ENCODE peak calls at places on chromosomes 3 and 15, in six cellular contexts. K is AG10803; A is Karpas-422; X is CD8-positive, alpha-beta memory T cell; I is ovary; H is IMR-90. Y is an unnamed sample.

GRCh38 chr15:73564255-73564654 is 68.9 kb downstream of the NPTN start:
- DNase-seq in K (peak), A (no peak), X (no peak), I (no peak), H (peak), Y (no peak)

GRCh38 chr3:139664958-139665357 is 12.8 kb downstream of the NMNAT3 start:
- DNase-seq in K (no peak), A (no peak), X (no peak), I (no peak), H (no peak), Y (no peak)

GRCh38 chr15:40204100-40204499 is 34.8 kb upstream of the PAK6 start:
- DNase-seq in K (peak), A (no peak), X (no peak), I (no peak), H (no peak), Y (no peak)

GRCh38 chr15:67048281-67049279 is 16.8 kb upstream of the SMAD3 start:
- DNase-seq in K (peak), A (no peak), X (no peak), I (peak), H (peak), Y (no peak)

GRCh38 chr3:191641789-191642188 is 180.8 kb downstream of the PYDC2 start:
- DNase-seq in K (no peak), A (no peak), X (no peak), I (no peak), H (no peak), Y (no peak)

GRCh38 chr3:46952813-46953212 is 23.7 kb downstream of the CCDC12 start:
- DNase-seq in K (no peak), A (peak), X (no peak), I (no peak), H (no peak), Y (no peak)

GRCh38 chr15:76517910-76518309 is 181.3 kb downstream of the ISL2 start:
- DNase-seq in K (no peak), A (no peak), X (no peak), I (no peak), H (no peak), Y (no peak)

GRCh38 chr15:37102315-37103021 is 2.1 kb upstream of the MEIS2 start:
- DNase-seq in K (no peak), A (no peak), X (no peak), I (peak), H (peak), Y (peak)

GRCh38 chr3:170410428-170411029 is 8.1 kb upstream of the CLDN11 start:
- DNase-seq in K (peak), A (peak), X (no peak), I (no peak), H (no peak), Y (peak)

GRCh38 chr3:53224026-53224425 is 31.8 kb downstream of the TKT start:
- DNase-seq in K (no peak), A (no peak), X (no peak), I (no peak), H (no peak), Y (no peak)

GRCh38 chr3:65561617-65562016 is 477.1 kb downstream of the MAGI1 start:
- DNase-seq in K (no peak), A (no peak), X (no peak), I (no peak), H (no peak), Y (no peak)

GRCh38 chr3:110810356-110810755 is 261.3 kb upstream of the NECTIN3 start:
- DNase-seq in K (peak), A (no peak), X (no peak), I (no peak), H (peak), Y (no peak)

GRCh38 chr3:71503525-71504249 is 79.8 kb downstream of the FOXP1 start:
- DNase-seq in K (peak), A (no peak), X (no peak), I (no peak), H (peak), Y (no peak)

GRCh38 chr3:46578973-46579755 is 13.1 kb upstream of the LRRC2 start:
- DNase-seq in K (no peak), A (no peak), X (no peak), I (no peak), H (no peak), Y (no peak)

GRCh38 chr3:137763594-137763938 is 549 bp upstream of the SOX14 start:
- DNase-seq in K (no peak), A (no peak), X (no peak), I (no peak), H (no peak), Y (no peak)

GRCh38 chr15:99410477-99410876 is 155.3 kb upstream of the MEF2A start:
- DNase-seq in K (no peak), A (no peak), X (no peak), I (no peak), H (no peak), Y (no peak)

GRCh38 chr3:124248471-124249028 is 256.6 kb upstream of the ROPN1 start:
- DNase-seq in K (peak), A (no peak), X (no peak), I (no peak), H (peak), Y (no peak)

GRCh38 chr15:40114218-40114617 is 5.5 kb upstream of the BMF start:
- DNase-seq in K (no peak), A (no peak), X (no peak), I (no peak), H (no peak), Y (no peak)

DNA sequence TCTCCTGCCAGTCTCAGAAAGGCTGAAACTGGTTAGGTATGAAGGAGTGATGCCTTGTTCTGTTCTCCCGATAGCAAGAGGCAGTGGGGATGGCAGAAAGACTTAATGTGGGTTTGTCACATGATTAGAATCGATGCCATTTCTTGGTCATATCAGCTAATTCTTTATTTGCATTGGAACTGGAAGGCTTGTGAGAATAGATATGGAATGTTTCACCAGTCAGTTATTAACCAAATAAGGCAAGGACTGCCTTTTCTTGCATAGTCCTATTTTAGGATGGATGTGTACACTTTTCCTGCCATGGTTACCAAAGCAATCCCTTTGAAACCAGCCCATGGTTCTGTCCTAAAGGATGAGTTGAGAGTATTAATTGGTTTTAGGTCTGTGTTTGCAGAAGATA is 33.7 kb downstream of the FILIP1L start:
- DNase-seq in K (no peak), A (no peak), X (no peak), I (no peak), H (peak), Y (no peak)
- H3K4me3 ChIP-seq in K (no peak), A (no peak), X (no peak), I (no peak), H (no peak), Y (no peak)

GRCh38 chr15:100572362-100572983 is 29.5 kb downstream of the LINS1 start:
- DNase-seq in K (peak), A (peak), X (no peak), I (no peak), H (peak), Y (no peak)
- H3K4me3 ChIP-seq in K (no peak), A (no peak), X (no peak), I (no peak), H (no peak), Y (no peak)

GRCh38 chr3:195893516-195893915 is 14.8 kb downstream of the TNK2 start:
- DNase-seq in K (no peak), A (no peak), X (no peak), I (no peak), H (no peak), Y (no peak)

GRCh38 chr3:195893916-195894315 is 14.4 kb downstream of the TNK2 start:
- DNase-seq in K (no peak), A (no peak), X (no peak), I (no peak), H (no peak), Y (no peak)

GRCh38 chr3:195892355-195893120 is 15.8 kb downstream of the TNK2 start:
- DNase-seq in K (peak), A (no peak), X (no peak), I (peak), H (peak), Y (no peak)

GRCh38 chr3:195892105-195892354 is 16.3 kb downstream of the TNK2 start:
- DNase-seq in K (no peak), A (no peak), X (no peak), I (no peak), H (no peak), Y (no peak)

GRCh38 chr3:195893121-195893449 is 15.3 kb downstream of the TNK2 start:
- DNase-seq in K (no peak), A (no peak), X (no peak), I (no peak), H (no peak), Y (no peak)
- H3K4me3 ChIP-seq in K (peak), A (no peak), X (no peak), I (no peak), H (no peak), Y (no peak)

GRCh38 chr3:129313415-129313982 is 34.8 kb downstream of the HMCES start:
- DNase-seq in K (peak), A (peak), X (no peak), I (peak), H (peak), Y (no peak)
- H3K4me3 ChIP-seq in K (no peak), A (peak), X (peak), I (no peak), H (no peak), Y (no peak)

Y was measured in Panc1.